ENCODE peak calls at places on chromosomes 1 and 21, in eight cellular contexts. L, P, U, Y, M, C, H and X are unnamed samples.

GRCh38 chr1:241802849-241803248 is 45.2 kb upstream of the EXO1 start:
- ATAC-seq in L (no peak), P (no peak), U (no peak), Y (no peak), M (no peak), C (no peak), H (no peak), X (no peak)

GRCh38 chr1:28374297-28374696 is 4.8 kb downstream of the PHACTR4 start:
- ATAC-seq in L (no peak), P (no peak), U (no peak), Y (no peak), M (no peak), C (no peak), H (no peak), X (peak)

GRCh38 chr1:91036894-91037829 is 15.3 kb upstream of the ZNF644 start:
- ATAC-seq in L (no peak), P (no peak), U (no peak), Y (no peak), M (no peak), C (peak), H (no peak), X (no peak)

GRCh38 chr1:212291505-212292134 is 6.4 kb downstream of the PPP2R5A start:
- ATAC-seq in L (peak), P (peak), U (peak), Y (peak), M (no peak), C (peak), H (peak), X (peak)

GRCh38 chr21:37757631-37758376 is 158.5 kb downstream of the KCNJ6 start:
- ATAC-seq in L (no peak), P (no peak), U (no peak), Y (no peak), M (no peak), C (no peak), H (no peak), X (no peak)

GRCh38 chr1:53666566-53666965 is 72.4 kb downstream of the GLIS1 start:
- ATAC-seq in L (no peak), P (no peak), U (no peak), Y (no peak), M (no peak), C (no peak), H (no peak), X (no peak)

GRCh38 chr1:115411388-115412063 is 73.5 kb upstream of the NGF start:
- ATAC-seq in L (no peak), P (no peak), U (peak), Y (peak), M (no peak), C (no peak), H (peak), X (peak)

GRCh38 chr1:7300893-7301292 is 470.2 kb upstream of the VAMP3 start:
- ATAC-seq in L (no peak), P (no peak), U (no peak), Y (no peak), M (no peak), C (peak), H (peak), X (peak)

GRCh38 chr21:25607812-25608737 is 794 bp upstream of the MRPL39 start:
- ATAC-seq in L (peak), P (peak), U (peak), Y (peak), M (peak), C (peak), H (peak), X (peak)

GRCh38 chr1:34763142-34763781 is 3.7 kb downstream of the GJB4 start:
- ATAC-seq in L (no peak), P (no peak), U (no peak), Y (no peak), M (no peak), C (peak), H (peak), X (peak)

GRCh38 chr1:37795340-37796110 is 1.9 kb downstream of the MANEAL start:
- ATAC-seq in L (no peak), P (no peak), U (peak), Y (peak), M (peak), C (no peak), H (peak), X (peak)

GRCh38 chr1:31394628-31395193 is 18.3 kb upstream of the SERINC2 start:
- ATAC-seq in L (peak), P (peak), U (peak), Y (peak), M (peak), C (peak), H (peak), X (peak)

GRCh38 chr21:33815153-33815707 is 100.4 kb downstream of the ATP5PO start:
- ATAC-seq in L (no peak), P (no peak), U (no peak), Y (no peak), M (peak), C (no peak), H (no peak), X (no peak)

GRCh38 chr1:221711642-221712041 is 30.2 kb downstream of the DUSP10 start:
- ATAC-seq in L (no peak), P (no peak), U (no peak), Y (no peak), M (no peak), C (no peak), H (no peak), X (no peak)

GRCh38 chr1:41811978-41812852 is 106.5 kb downstream of the HIVEP3 start:
- ATAC-seq in L (peak), P (peak), U (peak), Y (peak), M (peak), C (no peak), H (peak), X (peak)

GRCh38 chr1:161499099-161500078 is 5.9 kb upstream of the FCGR2A start:
- ATAC-seq in L (no peak), P (no peak), U (peak), Y (no peak), M (no peak), C (no peak), H (no peak), X (no peak)

GRCh38 chr21:14482165-14482564 is 64.0 kb downstream of the SAMSN1 start:
- ATAC-seq in L (peak), P (peak), U (peak), Y (no peak), M (peak), C (no peak), H (no peak), X (no peak)

GRCh38 chr1:17711962-17712361 is 43.2 kb upstream of the ACTL8 start:
- ATAC-seq in L (no peak), P (no peak), U (no peak), Y (no peak), M (peak), C (no peak), H (no peak), X (no peak)

GRCh38 chr1:31007462-31007991 is 58.0 kb downstream of the PUM1 start:
- ATAC-seq in L (no peak), P (no peak), U (peak), Y (no peak), M (no peak), C (no peak), H (peak), X (peak)

GRCh38 chr1:24252185-24252584 is 65.1 kb upstream of the IFNLR1 start:
- ATAC-seq in L (no peak), P (no peak), U (no peak), Y (no peak), M (no peak), C (no peak), H (no peak), X (no peak)

GRCh38 chr1:169044971-169045370 is 61.5 kb upstream of the ATP1B1 start:
- ATAC-seq in L (no peak), P (no peak), U (no peak), Y (no peak), M (no peak), C (no peak), H (no peak), X (no peak)

GRCh38 chr1:84089470-84090261 is 54.4 kb upstream of the PRKACB start:
- ATAC-seq in L (peak), P (peak), U (no peak), Y (no peak), M (no peak), C (peak), H (peak), X (peak)

GRCh38 chr1:17696417-17697301 is 58.5 kb upstream of the ACTL8 start:
- ATAC-seq in L (no peak), P (no peak), U (peak), Y (peak), M (peak), C (peak), H (peak), X (peak)

GRCh38 chr1:214573386-214574358 is 22.3 kb upstream of the PTPN14 start:
- ATAC-seq in L (no peak), P (no peak), U (peak), Y (no peak), M (no peak), C (no peak), H (peak), X (peak)

GRCh38 chr1:44031900-44032817 is 897 bp upstream of the SLC6A9 start:
- ATAC-seq in L (no peak), P (no peak), U (no peak), Y (no peak), M (no peak), C (no peak), H (no peak), X (peak)

GRCh38 chr21:14762734-14763694 is 216.9 kb upstream of the SAMSN1 start:
- ATAC-seq in L (peak), P (peak), U (peak), Y (no peak), M (peak), C (no peak), H (no peak), X (peak)

GRCh38 chr1:185654952-185655314 is 79.3 kb upstream of the HMCN1 start:
- ATAC-seq in L (no peak), P (no peak), U (no peak), Y (no peak), M (no peak), C (no peak), H (no peak), X (no peak)

GRCh38 chr1:183980951-183981525 is 56.5 kb downstream of the COLGALT2 start:
- ATAC-seq in L (no peak), P (no peak), U (no peak), Y (no peak), M (no peak), C (no peak), H (no peak), X (no peak)

GRCh38 chr1:160641323-160642280 is 5.2 kb downstream of the SLAMF1 start:
- ATAC-seq in L (peak), P (peak), U (no peak), Y (no peak), M (no peak), C (no peak), H (no peak), X (no peak)

GRCh38 chr1:51552929-51553807 is 34.1 kb upstream of the EPS15 start:
- ATAC-seq in L (no peak), P (no peak), U (no peak), Y (no peak), M (no peak), C (no peak), H (no peak), X (peak)

GRCh38 chr1:218380125-218380977 is 35.2 kb downstream of the TGFB2 start:
- ATAC-seq in L (no peak), P (no peak), U (peak), Y (peak), M (peak), C (peak), H (peak), X (no peak)

GRCh38 chr1:200234938-200235337 is 174.9 kb downstream of the ZNF281 start:
- ATAC-seq in L (no peak), P (no peak), U (no peak), Y (no peak), M (no peak), C (no peak), H (no peak), X (no peak)

GRCh38 chr1:7111855-7112254 is 326.6 kb downstream of the CAMTA1 start:
- ATAC-seq in L (no peak), P (no peak), U (no peak), Y (no peak), M (no peak), C (no peak), H (no peak), X (no peak)

GRCh38 chr1:56867491-56867890 is 12.9 kb downstream of the C8A start:
- ATAC-seq in L (no peak), P (no peak), U (no peak), Y (no peak), M (no peak), C (no peak), H (no peak), X (peak)